ENCODE peak calls at places on chromosomes 2 and 18, in six cellular contexts. O is body of pancreas; Q is NAMALWA; Y is activated CD8-positive, alpha-beta memory T cell treated with anti-CD3 and anti-CD28 coated beads, Interleukin-2, amount 50 U/mL, for 48 hours; A is nucleus accumbens; B is fibroblast of gingiva. Z is an unnamed sample.

GRCh38 chr2:66389651-66390131 is 45.2 kb upstream of the MEIS1 start:
- DNase-seq in O (no peak), Q (no peak), Y (no peak), A (no peak), B (no peak), Z (peak)

GRCh38 chr2:670637-671036 is 6.6 kb downstream of the TMEM18 start:
- DNase-seq in O (no peak), Q (no peak), Y (no peak), A (no peak), B (no peak), Z (no peak)

GRCh38 chr2:208266641-208267335 is 733 bp downstream of the PIKFYVE start:
- DNase-seq in O (no peak), Q (no peak), Y (no peak), A (no peak), B (peak), Z (peak)

GRCh38 chr18:7084766-7085080 is 32.9 kb downstream of the LAMA1 start:
- DNase-seq in O (no peak), Q (no peak), Y (no peak), A (no peak), B (peak), Z (peak)

GRCh38 chr2:120961396-120961795 is 225.7 kb downstream of the GLI2 start:
- DNase-seq in O (no peak), Q (no peak), Y (no peak), A (no peak), B (no peak), Z (no peak)

GRCh38 chr18:63236990-63237389 is 82.6 kb downstream of the BCL2 start:
- DNase-seq in O (no peak), Q (no peak), Y (no peak), A (no peak), B (no peak), Z (peak)

GRCh38 chr2:106560773-106561172 is 73.6 kb downstream of the CD8B2 start:
- DNase-seq in O (no peak), Q (no peak), Y (no peak), A (no peak), B (no peak), Z (no peak)

GRCh38 chr2:69582582-69583176 is 60.9 kb downstream of the AAK1 start:
- DNase-seq in O (no peak), Q (peak), Y (no peak), A (no peak), B (no peak), Z (peak)

GRCh38 chr2:122851972-122852531 is 1096.6 kb downstream of the TSN start:
- DNase-seq in O (no peak), Q (no peak), Y (no peak), A (no peak), B (no peak), Z (no peak)

GRCh38 chr2:237293966-237294365 is 120.0 kb downstream of the COL6A3 start:
- DNase-seq in O (no peak), Q (no peak), Y (no peak), A (no peak), B (no peak), Z (no peak)

GRCh38 chr2:85628658-85629057 is 12.7 kb downstream of the USP39 start:
- DNase-seq in O (no peak), Q (no peak), Y (no peak), A (no peak), B (no peak), Z (no peak)

GRCh38 chr2:105576440-105577241 is 168.1 kb upstream of the NCK2 start:
- DNase-seq in O (no peak), Q (peak), Y (no peak), A (no peak), B (peak), Z (peak)

GRCh38 chr2:219125225-219125885 is 35.3 kb downstream of the NHEJ1 start:
- DNase-seq in O (no peak), Q (no peak), Y (peak), A (no peak), B (peak), Z (peak)

GRCh38 chr2:47083886-47084682 is 71.0 kb downstream of the STPG4 start:
- DNase-seq in O (no peak), Q (no peak), Y (no peak), A (no peak), B (no peak), Z (no peak)

GRCh38 chr2:120887844-120888243 is 152.2 kb downstream of the GLI2 start:
- DNase-seq in O (no peak), Q (no peak), Y (no peak), A (no peak), B (no peak), Z (no peak)

GRCh38 chr2:118266086-118266485 is 177.8 kb downstream of the INSIG2 start:
- DNase-seq in O (no peak), Q (no peak), Y (no peak), A (no peak), B (no peak), Z (peak)

GRCh38 chr2:135650721-135651120 is 90.9 kb upstream of the UBXN4 start:
- DNase-seq in O (no peak), Q (no peak), Y (no peak), A (no peak), B (no peak), Z (no peak)

GRCh38 chr18:36662000-36662399 is 166.8 kb downstream of the TPGS2 start:
- DNase-seq in O (no peak), Q (peak), Y (no peak), A (no peak), B (peak), Z (peak)

Z was measured in GM23248.